ENCODE peak calls at places on chromosomes 7 and 10, in ten cellular contexts. T is cardiac muscle cell; C is H1; N is IMR-90; F is body of pancreas; M is upper lobe of right lung; H is CD8-positive, alpha-beta memory T cell; W is heart right ventricle; E is naive thymus-derived CD4-positive, alpha-beta T cell; P is left ventricle myocardium inferior. D is an unnamed sample. For H3K4me1 and H3K9me3, the result is how much of the 10 kb centered on the place peaks cover.

GRCh38 chr10:30151581-30152389 is 92.4 kb upstream of the JCAD start:
- DNase-seq in T (peak), C (peak), N (peak), F (no peak), M (no peak), H (no peak), W (peak), E (no peak), P (peak), D (peak)

GRCh38 chr10:86649471-86650150 is 4.7 kb upstream of the OPN4 start:
- DNase-seq in T (no peak), C (peak), N (no peak), F (no peak), M (no peak), H (no peak), W (no peak), E (no peak), P (no peak), D (no peak)

GRCh38 chr10:43208147-43209063 is 58.5 kb downstream of the RASGEF1A start:
- DNase-seq in T (no peak), C (peak), N (no peak), F (peak), M (peak), H (no peak), W (peak), E (no peak), P (peak), D (no peak)

GRCh38 chr7:27129729-27130539 is 623 bp downstream of the HOXA4 start:
- DNase-seq in T (no peak), C (peak), N (no peak), F (no peak), M (peak), H (no peak), W (no peak), E (no peak), P (no peak), D (no peak)

GRCh38 chr7:28755255-28755654 is 202.9 kb downstream of the TRIL start:
- DNase-seq in T (peak), C (no peak), N (peak), F (no peak), M (no peak), H (no peak), W (no peak), E (no peak), P (no peak), D (peak)

GRCh38 chr7:151930695-151931094 is 25.6 kb upstream of the GALNTL5 start:
- DNase-seq in T (no peak), C (no peak), N (no peak), F (no peak), M (no peak), H (no peak), W (no peak), E (no peak), P (no peak), D (no peak)

GRCh38 chr10:70890917-70891431 is 2.6 kb upstream of the PCBD1 start:
- DNase-seq in T (peak), C (no peak), N (no peak), F (peak), M (no peak), H (no peak), W (peak), E (no peak), P (peak), D (peak)

GRCh38 chr7:55827577-55827976 is 35.0 kb downstream of the SEPTIN14 start:
- DNase-seq in T (no peak), C (no peak), N (no peak), F (no peak), M (no peak), H (no peak), W (no peak), E (no peak), P (no peak), D (no peak)

GRCh38 chr7:134782121-134782623 is 2.7 kb downstream of the CALD1 start:
- DNase-seq in T (peak), C (no peak), N (peak), F (no peak), M (no peak), H (no peak), W (no peak), E (no peak), P (no peak), D (peak)

GRCh38 chr10:26567349-26567721 is 129.2 kb downstream of the APBB1IP start:
- DNase-seq in T (peak), C (no peak), N (no peak), F (no peak), M (no peak), H (no peak), W (no peak), E (no peak), P (no peak), D (no peak)

GRCh38 chr7:572013-572667 is 52.5 kb upstream of the PDGFA start:
- DNase-seq in T (no peak), C (no peak), N (no peak), F (no peak), M (no peak), H (no peak), W (no peak), E (no peak), P (no peak), D (no peak)

GRCh38 chr7:572668-573495 is 53.2 kb upstream of the PDGFA start:
- DNase-seq in T (no peak), C (peak), N (no peak), F (no peak), M (no peak), H (no peak), W (no peak), E (no peak), P (no peak), D (no peak)

GRCh38 chr7:574661-575395 is 55.2 kb upstream of the PDGFA start:
- DNase-seq in T (no peak), C (no peak), N (no peak), F (no peak), M (no peak), H (no peak), W (no peak), E (no peak), P (no peak), D (no peak)

GRCh38 chr7:575425-576366 is 56.0 kb upstream of the PDGFA start:
- DNase-seq in T (no peak), C (no peak), N (no peak), F (no peak), M (no peak), H (no peak), W (no peak), E (no peak), P (no peak), D (no peak)

DNA sequence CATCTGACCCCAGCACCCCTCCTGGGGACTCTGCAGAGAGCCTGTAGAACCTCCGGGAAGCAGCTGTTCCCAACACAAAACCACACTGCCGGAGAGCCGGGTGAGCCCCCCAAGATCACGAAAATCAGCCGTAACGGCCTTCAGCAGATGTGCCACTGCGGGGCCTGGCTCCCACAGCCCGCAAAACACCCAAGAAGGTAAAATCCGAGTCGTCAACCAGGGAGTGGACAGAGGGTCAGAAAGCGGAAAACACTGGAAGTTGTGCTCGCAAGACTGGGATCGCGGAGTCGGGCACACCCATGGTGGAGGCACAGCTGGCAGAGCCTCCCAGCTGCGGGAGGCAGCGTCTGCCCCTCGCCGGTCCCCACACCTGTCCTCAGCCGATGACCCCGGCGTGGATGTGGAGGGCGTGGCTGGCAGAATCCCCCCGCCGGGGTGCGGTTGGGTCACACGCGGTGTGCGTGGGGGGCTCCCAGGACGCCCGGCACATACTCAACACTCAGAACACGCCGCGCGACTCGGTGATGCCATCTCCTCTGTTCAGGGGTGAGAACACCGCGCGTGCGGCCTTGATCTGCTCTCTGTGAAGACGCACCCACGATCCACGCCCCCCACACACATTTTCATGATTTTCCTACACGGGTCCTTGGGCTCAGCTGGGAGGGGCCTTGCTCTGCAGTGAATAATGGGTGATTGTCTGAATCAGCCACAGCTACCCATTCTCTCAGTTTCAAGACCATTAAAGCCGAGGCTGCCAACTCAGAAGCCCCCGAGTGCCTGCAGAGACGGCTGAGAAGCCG is 54.0 kb upstream of the PDGFA start:
- DNase-seq in T (no peak), C (no peak), N (no peak), F (no peak), M (no peak), H (no peak), W (no peak), E (no peak), P (no peak), D (no peak)
- H3K4me1 ChIP-seq in T (under half), C (under half), N (under half), F (under half), M (under half), H (under half), W (under half), E (under half), P (under half), D (under half)

GRCh38 chr10:128545216-128545615 is 419.0 kb upstream of the MKI67 start:
- DNase-seq in T (no peak), C (no peak), N (no peak), F (no peak), M (no peak), H (no peak), W (no peak), E (no peak), P (no peak), D (no peak)

GRCh38 chr10:128543186-128543585 is 417.0 kb upstream of the MKI67 start:
- DNase-seq in T (no peak), C (no peak), N (no peak), F (no peak), M (no peak), H (no peak), W (no peak), E (no peak), P (no peak), D (no peak)

GRCh38 chr10:128550045-128550444 is 423.8 kb upstream of the MKI67 start:
- DNase-seq in T (no peak), C (no peak), N (no peak), F (no peak), M (no peak), H (no peak), W (no peak), E (no peak), P (no peak), D (no peak)

GRCh38 chr10:128549192-128549591 is 423.0 kb upstream of the MKI67 start:
- DNase-seq in T (no peak), C (no peak), N (no peak), F (no peak), M (no peak), H (no peak), W (no peak), E (no peak), P (no peak), D (no peak)

DNA sequence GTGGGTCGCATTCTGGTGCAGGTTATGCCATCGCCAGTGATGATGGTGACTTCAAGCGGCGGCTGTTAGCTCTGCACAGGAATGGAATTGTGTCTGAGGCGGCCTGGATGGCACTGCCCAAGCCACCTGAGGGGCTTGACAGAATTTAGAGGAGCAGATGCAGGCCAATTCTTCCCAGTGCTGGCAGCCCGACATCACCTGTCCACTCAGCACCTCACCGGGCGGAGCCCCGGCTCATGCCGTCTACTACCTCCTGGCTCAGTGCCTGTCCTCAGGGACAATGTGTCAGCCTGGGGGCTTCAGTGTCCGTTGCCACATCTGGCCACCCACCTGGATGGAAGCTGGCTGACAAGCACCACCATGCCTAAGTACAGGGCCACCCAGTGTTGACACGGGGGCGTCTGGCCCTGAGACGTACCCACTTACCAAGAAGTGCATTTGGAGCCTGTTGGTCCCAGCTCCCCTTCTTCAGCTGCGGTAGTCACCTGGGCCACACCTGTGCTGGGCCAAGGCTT is 420.5 kb upstream of the MKI67 start:
- DNase-seq in T (no peak), C (no peak), N (no peak), F (no peak), M (no peak), H (no peak), W (no peak), E (no peak), P (no peak), D (no peak)
- H3K9me3 ChIP-seq in T (under half), C (under half), N (under half), F (under half), M (under half), H (under half), W (under half), E (under half), P (under half), D (under half)

DNA sequence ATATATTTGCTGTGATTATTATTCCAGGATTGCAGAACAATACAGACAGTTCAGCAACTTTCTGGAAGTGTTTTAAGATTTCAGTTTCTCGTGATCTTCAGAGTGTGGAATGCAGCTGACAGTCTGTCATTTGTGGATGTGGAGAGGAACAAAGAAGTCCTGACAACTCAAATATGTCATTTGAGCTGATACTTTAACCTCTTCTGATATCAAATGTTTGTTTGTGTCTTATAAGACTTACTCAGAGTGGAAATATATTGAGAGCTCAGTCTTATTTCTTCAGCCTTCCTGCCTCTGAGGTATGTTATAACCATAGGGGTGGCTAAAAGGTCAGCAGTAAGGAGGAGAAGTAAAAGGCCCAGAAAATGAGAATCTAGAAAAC is 96.4 kb downstream of the OSBPL3 start:
- DNase-seq in T (no peak), C (no peak), N (no peak), F (no peak), M (no peak), H (no peak), W (no peak), E (no peak), P (no peak), D (no peak)
- H3K4me1 ChIP-seq in T (under half), C (under half), N (under half), F (under half), M (under half), H (under half), W (under half), E (under half), P (under half), D (under half)

GRCh38 chr10:68647928-68648327 is 73.1 kb upstream of the CCAR1 start:
- DNase-seq in T (peak), C (no peak), N (peak), F (no peak), M (no peak), H (no peak), W (no peak), E (no peak), P (no peak), D (peak)
- H3K9me3 ChIP-seq in T (under half), C (under half), N (under half), F (under half), M (under half), H (under half), W (under half), E (under half), P (under half), D (under half)

GRCh38 chr10:77392851-77393250 is 244.8 kb downstream of the KCNMA1 start:
- DNase-seq in T (peak), C (no peak), N (peak), F (no peak), M (no peak), H (no peak), W (no peak), E (no peak), P (no peak), D (peak)
- H3K4me1 ChIP-seq in T (under half), C (under half), N (under half), F (half or more), M (under half), H (under half), W (under half), E (under half), P (under half), D (under half)

DNA sequence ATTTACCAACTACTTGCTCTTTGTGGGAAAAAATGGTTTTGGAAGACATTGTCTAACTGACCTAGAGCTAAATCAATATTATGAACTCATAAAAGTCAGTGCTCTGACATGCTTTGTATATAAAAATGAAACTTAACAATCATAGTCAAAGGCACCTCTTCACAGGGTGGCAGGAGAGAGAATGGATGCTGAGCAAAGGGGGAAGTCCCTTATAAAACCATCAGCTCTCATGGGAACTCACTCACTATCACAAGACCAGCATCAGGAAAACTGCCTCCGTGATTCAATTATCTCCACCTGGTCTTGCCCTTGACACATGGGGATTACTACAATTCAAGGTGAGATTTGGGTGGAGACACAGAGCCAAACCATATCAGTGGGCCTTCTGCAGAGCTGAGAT is 417.6 kb upstream of the AUTS2 start:
- DNase-seq in T (no peak), C (no peak), N (no peak), F (no peak), M (no peak), H (no peak), W (no peak), E (no peak), P (no peak), D (no peak)
- H3K9me3 ChIP-seq in T (under half), C (under half), N (under half), F (under half), M (under half), H (under half), W (under half), E (under half), P (under half), D (under half)

GRCh38 chr10:133260895-133261725 is 15.6 kb downstream of the ADAM8 start:
- DNase-seq in T (no peak), C (no peak), N (no peak), F (peak), M (peak), H (peak), W (peak), E (peak), P (peak), D (peak)
- H3K4me1 ChIP-seq in T (under half), C (under half), N (under half), F (under half), M (half or more), H (half or more), W (under half), E (half or more), P (under half), D (under half)

DNA sequence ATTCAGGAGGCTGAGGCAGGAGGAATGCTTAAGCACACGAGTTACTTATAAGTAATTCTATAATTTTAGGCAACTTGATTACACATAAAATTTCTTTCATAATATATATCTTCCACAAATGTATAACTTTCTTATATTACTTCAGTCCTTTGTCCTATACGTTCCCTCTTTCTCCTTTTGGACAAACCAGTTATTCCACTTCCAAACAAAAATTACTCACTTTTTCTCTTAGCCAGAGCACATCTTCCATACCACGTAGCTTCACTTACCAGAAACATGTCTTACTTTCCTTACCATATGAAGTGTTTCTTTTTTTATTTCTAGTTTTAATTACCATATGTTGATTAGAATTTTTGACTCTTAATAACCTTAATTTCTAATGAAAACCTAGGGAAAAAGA is 64.6 kb downstream of the ARL5B start:
- DNase-seq in T (no peak), C (no peak), N (no peak), F (no peak), M (no peak), H (no peak), W (no peak), E (no peak), P (no peak), D (no peak)
- H3K9me3 ChIP-seq in T (under half), C (under half), N (under half), F (under half), M (under half), H (under half), W (under half), E (under half), P (under half), D (under half)

DNA sequence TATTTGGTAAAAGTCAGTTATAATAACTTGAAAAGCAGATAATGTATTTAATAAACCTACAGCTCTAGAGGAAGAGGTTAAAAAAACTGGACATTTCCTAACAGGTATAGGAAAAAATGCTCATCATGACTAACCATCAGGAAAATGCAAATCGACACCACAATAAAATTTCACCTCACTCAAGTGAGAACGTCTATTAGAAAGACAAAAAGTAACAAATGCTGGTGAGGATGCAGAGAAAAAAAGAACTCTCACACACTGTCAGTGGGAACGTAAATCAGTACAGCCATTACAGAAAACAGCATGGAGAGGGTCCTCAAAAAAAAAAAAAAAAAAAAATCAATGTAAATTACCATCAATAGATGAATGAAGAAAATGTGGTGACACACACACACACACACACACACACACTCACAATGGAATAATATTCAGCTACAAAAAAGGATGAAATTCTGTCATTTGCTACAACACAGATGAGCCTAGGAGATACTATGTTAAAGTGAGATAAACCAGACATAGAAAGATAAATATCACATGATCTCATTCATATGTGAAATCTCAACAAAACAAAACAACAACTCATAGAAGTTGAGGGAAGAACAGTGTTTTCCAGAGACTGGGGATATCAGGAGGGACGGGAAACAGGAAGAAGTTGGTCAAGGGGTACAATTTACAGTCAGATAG is 20.1 kb downstream of the EPC1 start:
- DNase-seq in T (no peak), C (no peak), N (no peak), F (no peak), M (no peak), H (no peak), W (no peak), E (no peak), P (no peak), D (no peak)
- H3K4me1 ChIP-seq in T (under half), C (under half), N (under half), F (half or more), M (half or more), H (half or more), W (half or more), E (half or more), P (half or more), D (half or more)

DNA sequence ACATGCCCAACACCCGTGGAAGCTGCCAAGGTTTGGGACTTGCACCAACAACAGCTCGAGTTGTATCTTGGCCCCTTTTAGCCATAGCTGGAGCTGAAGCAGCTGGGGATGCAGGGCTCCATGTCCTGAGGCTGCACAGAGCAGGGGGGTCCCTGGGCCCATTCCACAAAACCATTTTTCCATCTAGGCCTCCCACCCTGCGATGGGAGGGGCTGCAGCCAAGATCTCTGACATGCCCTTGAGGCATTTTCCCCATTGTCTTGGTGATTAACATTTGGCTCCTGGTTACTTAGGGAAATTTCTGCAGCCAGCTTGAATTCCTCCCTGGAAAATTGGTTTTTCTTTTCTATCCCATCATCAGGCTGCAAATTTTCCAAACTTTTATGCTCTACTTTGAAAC is 637.8 kb upstream of the VSTM2A start:
- DNase-seq in T (no peak), C (no peak), N (no peak), F (no peak), M (no peak), H (no peak), W (no peak), E (no peak), P (no peak), D (no peak)
- H3K9me3 ChIP-seq in T (under half), C (under half), N (under half), F (under half), M (under half), H (under half), W (under half), E (under half), P (under half), D (under half)

D was measured in adipocyte.